ENCODE peak calls at places on chromosome 21, in seven cellular contexts. H is H54, L is colonic mucosa, M is D341Med, P is hepatocyte, X is T-cell, T is NT2/D1. U is an unnamed sample.

GRCh38 chr21:25752389-25752788 is 17.6 kb downstream of the GABPA start:
- DNase-seq in X (no peak), M (no peak), T (no peak), P (no peak), H (no peak), L (no peak), U (no peak)

GRCh38 chr21:44552136-44552535 is 831 bp upstream of the KRTAP10-2 start:
- DNase-seq in M (peak), L (no peak), H (no peak), X (no peak), T (no peak), P (no peak), U (no peak)

GRCh38 chr21:29347274-29347681 is 48.6 kb downstream of the BACH1 start:
- DNase-seq in M (no peak), P (peak), X (no peak), H (no peak), L (no peak), T (no peak), U (no peak)

GRCh38 chr21:27339902-27340301 is 373.0 kb upstream of the ADAMTS5 start:
- DNase-seq in X (no peak), M (no peak), P (no peak), T (no peak), L (no peak), H (no peak), U (no peak)

GRCh38 chr21:32806810-32807386 is 35.3 kb upstream of the PAXBP1 start:
- DNase-seq in T (no peak), P (no peak), X (no peak), M (no peak), H (no peak), L (no peak), U (no peak)

GRCh38 chr21:45280178-45280821 is 7.4 kb downstream of the POFUT2 start:
- DNase-seq in H (no peak), X (no peak), M (no peak), P (no peak), T (no peak), L (no peak), U (no peak)

GRCh38 chr21:42646076-42646825 is 7.2 kb upstream of the PDE9A start:
- DNase-seq in P (no peak), M (no peak), H (no peak), T (no peak), L (no peak), X (no peak), U (no peak)

GRCh38 chr21:34202553-34203332 is 129.4 kb downstream of the MRPS6 start:
- DNase-seq in H (no peak), L (no peak), M (no peak), X (no peak), P (peak), T (peak), U (no peak)

GRCh38 chr21:46285206-46285661 is at the start of gene MCM3AP:
- DNase-seq in P (no peak), H (no peak), L (no peak), X (no peak), M (no peak), T (no peak), U (no peak)

U was measured in CD4-positive, alpha-beta memory T cell.